ENCODE peak calls at places on chromosomes 6 and 20, in six cellular contexts. X is neural progenitor cell, V is fibroblast of lung, N is GM23338, M is brain microvascular endothelial cell, D is left ventricle myocardium inferior. K is an unnamed sample.

GRCh38 chr20:60062431-60063336 is 104.5 kb downstream of the CDH26 start:
- DNase-seq in V (peak), D (no peak), N (no peak), M (peak), X (no peak), K (no peak)

GRCh38 chr6:167662881-167663205 is 163.9 kb upstream of the AFDN start:
- DNase-seq in X (no peak), M (no peak), D (no peak), N (no peak), V (no peak), K (no peak)

GRCh38 chr6:87333591-87334181 is 4.6 kb upstream of the GJB7 start:
- DNase-seq in V (peak), M (peak), D (no peak), N (no peak), X (no peak), K (no peak)

GRCh38 chr20:3749689-3750639 is 17.5 kb downstream of the HSPA12B start:
- DNase-seq in M (no peak), D (no peak), N (peak), V (peak), X (peak), K (peak)

GRCh38 chr6:42889815-42890214 is 10.4 kb downstream of the RPL7L1 start:
- DNase-seq in D (no peak), V (peak), N (peak), M (no peak), X (peak), K (no peak)

GRCh38 chr20:59825944-59826759 is 107.3 kb downstream of the SYCP2 start:
- DNase-seq in M (no peak), D (no peak), N (no peak), V (no peak), X (no peak), K (peak)

GRCh38 chr6:27100921-27101320 is 146.6 kb upstream of the PRSS16 start:
- DNase-seq in N (no peak), X (no peak), M (no peak), D (no peak), V (no peak), K (no peak)

GRCh38 chr20:41367956-41368355 is 1.3 kb upstream of the EMILIN3 start:
- DNase-seq in X (no peak), V (no peak), N (no peak), D (no peak), M (no peak), K (no peak)

GRCh38 chr6:137698636-137699035 is 168.4 kb upstream of the TNFAIP3 start:
- DNase-seq in N (no peak), X (no peak), V (no peak), D (no peak), M (no peak), K (no peak)

GRCh38 chr20:34075647-34076046 is 36.4 kb downstream of the EIF2S2 start:
- DNase-seq in M (no peak), D (no peak), X (no peak), V (no peak), N (peak), K (no peak)

GRCh38 chr6:33817520-33817919 is 13.7 kb upstream of the MLN start:
- DNase-seq in N (no peak), X (no peak), D (no peak), M (no peak), V (no peak), K (no peak)

GRCh38 chr20:59120491-59120890 is 43.1 kb upstream of the ZNF831 start:
- DNase-seq in V (no peak), D (no peak), M (no peak), X (no peak), N (no peak), K (no peak)

GRCh38 chr6:31157543-31158139 is at the start of gene CCHCR1:
- DNase-seq in N (peak), X (peak), D (no peak), V (no peak), M (no peak), K (no peak)

GRCh38 chr6:36873612-36874011 is 991 bp downstream of the PPIL1 start:
- DNase-seq in N (peak), M (no peak), D (no peak), X (no peak), V (no peak), K (no peak)

GRCh38 chr6:131914967-131915751 is 36.0 kb downstream of the CCN2 start:
- DNase-seq in D (peak), M (peak), X (peak), V (peak), N (peak), K (peak)

GRCh38 chr6:148808786-148809304 is 62.0 kb downstream of the UST start:
- DNase-seq in D (no peak), X (no peak), V (no peak), M (no peak), N (no peak), K (no peak)

GRCh38 chr6:32972353-32973143 is 4.2 kb downstream of the BRD2 start:
- DNase-seq in V (no peak), N (peak), D (no peak), M (no peak), X (peak), K (no peak)

GRCh38 chr20:45413479-45413878 is 2.5 kb upstream of the PIGT start:
- DNase-seq in M (no peak), V (no peak), D (no peak), X (no peak), N (no peak), K (no peak)
- H3K27ac ChIP-seq in M (no peak), V (no peak), D (no peak), X (no peak), N (no peak), K (no peak)

GRCh38 chr20:35665949-35666288 is 1.2 kb upstream of the CPNE1 start:
- DNase-seq in M (no peak), N (no peak), V (no peak), D (no peak), X (no peak), K (no peak)

GRCh38 chr20:35663516-35663812 is 1.2 kb downstream of the CPNE1 start:
- DNase-seq in D (no peak), V (peak), X (no peak), M (peak), N (no peak), K (no peak)

GRCh38 chr20:35663813-35664543 is 722 bp downstream of the CPNE1 start:
- DNase-seq in V (peak), X (peak), N (peak), D (no peak), M (no peak), K (peak)

GRCh38 chr20:35662541-35662940 is 2.2 kb downstream of the CPNE1 start:
- DNase-seq in M (no peak), V (no peak), X (no peak), D (no peak), N (no peak), K (no peak)

DNA sequence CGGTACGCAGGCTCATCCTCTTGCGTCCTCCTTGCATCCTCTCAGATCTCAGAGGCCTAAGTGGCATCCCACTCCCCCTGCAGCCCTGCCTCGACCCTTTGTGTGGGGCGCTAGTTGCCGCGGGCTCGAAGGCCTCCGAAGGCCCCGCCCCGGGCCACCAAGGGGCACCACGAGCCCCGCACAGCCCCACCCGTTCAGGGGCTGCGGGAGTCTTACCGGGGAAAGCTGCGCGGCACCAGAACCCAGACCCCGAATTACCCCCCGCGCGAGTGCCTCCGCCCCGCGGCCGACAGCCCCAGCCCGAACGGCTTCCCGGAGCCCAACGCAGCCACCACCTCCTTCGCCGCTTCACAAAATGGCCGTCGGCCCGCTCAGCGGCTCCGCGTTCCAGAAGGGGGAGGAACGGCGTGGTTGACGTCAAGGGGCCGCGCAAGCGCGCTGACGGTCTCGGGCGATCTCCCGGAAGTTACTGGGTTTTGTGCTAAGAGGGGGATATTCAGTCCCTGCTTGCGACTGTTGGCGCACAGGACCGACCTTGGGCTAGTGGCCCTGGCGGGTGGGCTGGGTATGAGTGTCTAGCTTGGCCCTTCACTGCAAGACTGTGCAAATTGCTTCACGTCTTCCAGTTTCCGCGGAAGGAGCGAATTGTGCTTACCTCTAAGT is at the start of the genes CPNE1 and RBM12:
- DNase-seq in N (peak), M (peak), X (peak), D (peak), V (peak), K (peak)
- TF ChIP-seq CTCF in N (no peak), M (no peak), X (no peak), D (no peak), V (no peak), K (no peak)

GRCh38 chr6:150616581-150616980 is 16.9 kb downstream of the PLEKHG1 start:
- DNase-seq in V (no peak), M (no peak), N (no peak), X (no peak), D (no peak), K (no peak)
- H3K27ac ChIP-seq in V (no peak), M (no peak), N (no peak), X (no peak), D (peak), K (no peak)

GRCh38 chr6:63802606-63803206 is 167.1 kb downstream of the PHF3 start:
- DNase-seq in N (peak), D (no peak), V (peak), X (no peak), M (peak), K (no peak)
- TF ChIP-seq CTCF in N (peak), D (peak), V (peak), X (peak), M (peak), K (peak)